ENCODE peak calls at places on chromosomes 11 and 22, in nine cellular contexts. L is aorta, V is stomach, D is right atrium auricular region, I is GM23248, Q is testis, X is heart right ventricle, P is mammary epithelial cell, S is gastrocnemius medialis. W is an unnamed sample.
A peak's percentile ranks its signal among the peaks of the same experiment; 100 is the strongest.

GRCh38 chr11:47348859-47349258 is 3.6 kb downstream of the MYBPC3 start:
- DNase-seq in L (no peak), V (no peak), D (no peak), I (peak; percentile 31), Q (no peak), X (no peak), P (no peak), S (no peak), W (no peak)

GRCh38 chr11:9081153-9081552 is 10.2 kb downstream of the SCUBE2 start:
- DNase-seq in L (no peak), V (no peak), D (no peak), I (no peak), Q (no peak), X (no peak), P (no peak), S (no peak), W (no peak)

GRCh38 chr22:23875801-23876200 is 18.1 kb downstream of the SLC2A11 start:
- DNase-seq in L (no peak), V (no peak), D (no peak), I (no peak), Q (no peak), X (no peak), P (no peak), S (no peak), W (no peak)

GRCh38 chr22:49354516-49355205 is 473.0 kb downstream of the BRD1 start:
- DNase-seq in L (no peak), V (peak; percentile 21), D (no peak), I (no peak), Q (no peak), X (no peak), P (no peak), S (no peak), W (no peak)

GRCh38 chr11:17238377-17238776 is 30.6 kb upstream of the PIK3C2A start:
- DNase-seq in L (no peak), V (peak; percentile 28), D (no peak), I (no peak), Q (no peak), X (no peak), P (peak; percentile 64), S (no peak), W (no peak)

GRCh38 chr22:17860220-17860965 is 86.1 kb upstream of the BID start:
- DNase-seq in L (no peak), V (no peak), D (no peak), I (no peak), Q (no peak), X (no peak), P (no peak), S (no peak), W (no peak)

GRCh38 chr11:75495749-75496641 is 29.7 kb downstream of the GDPD5 start:
- DNase-seq in L (no peak), V (no peak), D (no peak), I (no peak), Q (no peak), X (no peak), P (no peak), S (no peak), W (no peak)

GRCh38 chr22:40396882-40397281 is 26.5 kb downstream of the SGSM3 start:
- DNase-seq in L (peak; percentile 58), V (peak; percentile 91), D (no peak), I (peak; percentile 54), Q (no peak), X (peak; percentile 62), P (peak; percentile 60), S (no peak), W (peak; percentile 94)

GRCh38 chr11:46489668-46490560 is 98.3 kb upstream of the CHRM4 start:
- DNase-seq in L (no peak), V (no peak), D (no peak), I (peak; percentile 64), Q (no peak), X (no peak), P (peak; percentile 32), S (no peak), W (no peak)

GRCh38 chr11:15276616-15277015 is 161.9 kb downstream of the INSC start:
- DNase-seq in L (no peak), V (no peak), D (no peak), I (peak; percentile 9), Q (no peak), X (no peak), P (no peak), S (no peak), W (no peak)
- H3K27ac ChIP-seq in L (no peak overlapping the region), V (no peak overlapping the region), D (no peak overlapping the region), I (no peak overlapping the region), Q (no peak overlapping the region), X (no peak overlapping the region), P (no peak overlapping the region), S (no peak overlapping the region), W (no peak overlapping the region)

GRCh38 chr11:65553301-65554001 is 4.7 kb downstream of the LTBP3 start:
- DNase-seq in L (no peak), V (no peak), D (no peak), I (no peak), Q (no peak), X (no peak), P (no peak), S (no peak), W (no peak)
- H3K27ac ChIP-seq in L (no peak overlapping the region), V (peak overlapping the region; percentile 96), D (no peak overlapping the region), I (no peak overlapping the region), Q (no peak overlapping the region), X (no peak overlapping the region), P (no peak overlapping the region), S (no peak overlapping the region), W (no peak overlapping the region)

GRCh38 chr11:67614730-67615454 is 8.2 kb downstream of the NDUFV1 start:
- DNase-seq in L (no peak), V (no peak), D (no peak), I (no peak), Q (no peak), X (no peak), P (no peak), S (no peak), W (peak; percentile 35)
- H3K27ac ChIP-seq in L (no peak overlapping the region), V (peak overlapping the region; percentile 73), D (peak overlapping the region; percentile 72), I (no peak overlapping the region), Q (no peak overlapping the region), X (no peak overlapping the region), P (no peak overlapping the region), S (no peak overlapping the region), W (peak overlapping the region; percentile 55)

GRCh38 chr22:35306350-35306967 is 6.8 kb downstream of the TOM1 start:
- DNase-seq in L (no peak), V (no peak), D (no peak), I (peak; percentile 36), Q (no peak), X (no peak), P (no peak), S (no peak), W (no peak)

GRCh38 chr22:35310556-35311550 is 11.2 kb downstream of the TOM1 start:
- DNase-seq in L (peak; percentile 65), V (no peak), D (no peak), I (no peak), Q (no peak), X (no peak), P (no peak), S (no peak), W (no peak)

GRCh38 chr22:35307372-35307771 is 7.7 kb downstream of the TOM1 start:
- DNase-seq in L (peak; percentile 47), V (no peak), D (no peak), I (no peak), Q (no peak), X (no peak), P (no peak), S (no peak), W (no peak)

GRCh38 chr22:35307892-35308291 is 8.2 kb downstream of the TOM1 start:
- DNase-seq in L (peak; percentile 13), V (no peak), D (no peak), I (no peak), Q (no peak), X (no peak), P (no peak), S (no peak), W (no peak)

DNA sequence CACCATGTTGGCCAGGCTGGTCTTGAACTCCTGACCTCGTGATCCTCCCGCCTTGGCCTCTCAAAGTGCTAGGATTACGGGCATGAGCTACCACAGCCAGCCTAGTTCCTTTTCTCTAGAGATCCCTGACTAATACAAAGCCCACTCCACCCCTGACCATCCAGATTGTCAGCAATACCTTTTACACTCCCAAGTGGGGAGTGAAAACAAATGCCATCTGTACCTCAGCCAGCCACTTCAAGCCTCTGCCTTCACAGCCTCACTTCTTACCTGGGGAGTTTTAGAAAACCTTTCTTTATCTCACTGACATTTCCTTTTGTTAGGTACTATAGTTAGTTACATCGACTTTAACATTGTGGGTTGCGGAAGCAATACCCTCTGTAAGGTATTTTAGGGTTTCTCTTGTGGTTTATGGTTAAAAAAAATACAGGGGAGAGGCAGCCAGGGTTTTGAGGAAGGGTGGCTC is 8.8 kb downstream of the TOM1 start:
- DNase-seq in L (peak; percentile 12), V (no peak), D (no peak), I (no peak), Q (no peak), X (no peak), P (no peak), S (no peak), W (no peak)
- H3K27ac ChIP-seq in L (no peak overlapping the region), V (no peak overlapping the region), D (peak overlapping the region; percentile 28), I (no peak overlapping the region), Q (no peak overlapping the region), X (no peak overlapping the region), P (no peak overlapping the region), S (peak overlapping the region; percentile 99), W (no peak overlapping the region)

GRCh38 chr11:12193515-12194336 is 83.3 kb downstream of the MICAL2 start:
- DNase-seq in L (no peak), V (no peak), D (no peak), I (no peak), Q (no peak), X (no peak), P (no peak), S (no peak), W (no peak)
- H3K27ac ChIP-seq in L (peak overlapping the region; percentile 67), V (no peak overlapping the region), D (no peak overlapping the region), I (no peak overlapping the region), Q (no peak overlapping the region), X (no peak overlapping the region), P (no peak overlapping the region), S (no peak overlapping the region), W (no peak overlapping the region)

GRCh38 chr11:6062691-6063358 is 32.3 kb upstream of the OR56A1 start:
- DNase-seq in L (no peak), V (no peak), D (no peak), I (no peak), Q (no peak), X (no peak), P (no peak), S (no peak), W (no peak)

DNA sequence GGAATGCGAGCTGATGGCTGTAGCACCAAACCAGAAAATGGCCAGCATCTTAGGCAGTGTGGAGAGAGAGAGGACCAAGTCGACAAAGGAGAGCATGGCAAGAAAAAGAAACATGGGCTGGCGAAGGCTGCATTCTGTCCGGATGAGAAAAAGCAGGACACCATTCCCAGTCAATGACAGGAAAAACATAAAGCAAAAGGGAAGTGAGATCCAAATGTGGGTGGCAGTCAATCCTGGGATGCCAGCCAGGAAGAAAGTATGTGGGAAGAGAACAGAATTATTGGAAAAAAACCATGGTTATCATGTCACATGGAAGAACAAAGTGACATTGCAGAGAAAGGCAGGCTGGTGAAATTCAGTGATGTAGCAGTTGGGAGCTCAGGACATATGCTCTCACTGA is 36.9 kb upstream of the OR56A1 start:
- DNase-seq in L (no peak), V (no peak), D (no peak), I (no peak), Q (no peak), X (no peak), P (no peak), S (no peak), W (no peak)
- H3K27ac ChIP-seq in L (no peak overlapping the region), V (no peak overlapping the region), D (no peak overlapping the region), I (no peak overlapping the region), Q (no peak overlapping the region), X (no peak overlapping the region), P (no peak overlapping the region), S (no peak overlapping the region), W (no peak overlapping the region)

GRCh38 chr22:33570110-33570509 is 350.2 kb downstream of the LARGE1 start:
- DNase-seq in L (no peak), V (no peak), D (no peak), I (no peak), Q (no peak), X (no peak), P (no peak), S (no peak), W (no peak)
- H3K27ac ChIP-seq in L (no peak overlapping the region), V (no peak overlapping the region), D (no peak overlapping the region), I (no peak overlapping the region), Q (no peak overlapping the region), X (peak overlapping the region; percentile 55), P (no peak overlapping the region), S (no peak overlapping the region), W (no peak overlapping the region)

W was measured in thyroid gland.